ENCODE peak calls at places on chromosome 20, in six cellular contexts. Y is fibroblast of mammary gland; N is effector CD4-positive, alpha-beta T cell; M is mucosa of gallbladder; B is ureter; U is NCI-H748 treated with DMSO at 0.1 percent for 48 hours. H is an unnamed sample.

GRCh38 chr20:24918579-24919566 is 30.2 kb upstream of the CST7 start:
- DNase-seq in Y (no peak), N (no peak), M (no peak), B (no peak), U (no peak), H (peak)

GRCh38 chr20:15627501-15627903 is 945.7 kb downstream of the KIF16B start:
- DNase-seq in Y (no peak), N (no peak), M (no peak), B (no peak), U (no peak), H (no peak)

GRCh38 chr20:35296101-35296554 is 3.9 kb upstream of the FAM83C start:
- DNase-seq in Y (no peak), N (no peak), M (no peak), B (no peak), U (no peak), H (no peak)

GRCh38 chr20:33675127-33675954 is 1.1 kb upstream of the NECAB3 start:
- DNase-seq in Y (peak), N (no peak), M (no peak), B (no peak), U (no peak), H (no peak)

GRCh38 chr20:37986063-37986858 is 47.0 kb downstream of the TTI1 start:
- DNase-seq in Y (no peak), N (no peak), M (no peak), B (no peak), U (no peak), H (no peak)

GRCh38 chr20:37390891-37391525 is 45.1 kb downstream of the SRC start:
- DNase-seq in Y (no peak), N (no peak), M (no peak), B (no peak), U (no peak), H (no peak)

GRCh38 chr20:23101696-23102095 is 15.6 kb upstream of the CD93 start:
- DNase-seq in Y (no peak), N (no peak), M (no peak), B (no peak), U (no peak), H (no peak)

GRCh38 chr20:19973920-19974620 is 43.1 kb upstream of the NAA20 start:
- DNase-seq in Y (peak), N (no peak), M (peak), B (peak), U (no peak), H (no peak)

GRCh38 chr20:62805711-62806382 is 1.2 kb downstream of the OGFR start:
- DNase-seq in Y (peak), N (no peak), M (no peak), B (no peak), U (no peak), H (no peak)

GRCh38 chr20:61608275-61609085 is 356.4 kb downstream of the CDH4 start:
- DNase-seq in Y (peak), N (no peak), M (no peak), B (no peak), U (no peak), H (no peak)

GRCh38 chr20:1005452-1006027 is 3.4 kb upstream of the RSPO4 start:
- DNase-seq in Y (peak), N (no peak), M (peak), B (no peak), U (no peak), H (no peak)

GRCh38 chr20:32589256-32589655 is 4.1 kb upstream of the NOL4L start:
- DNase-seq in Y (no peak), N (no peak), M (no peak), B (no peak), U (no peak), H (no peak)